ENCODE peak calls at places on chromosomes 1 and 21, in five cellular contexts. One of them, this sample, is unnamed.
A peak's percentile ranks its signal among the peaks of the same experiment; 100 is the strongest.

GRCh38 chr1:203954788-203955552 is 93.6 kb downstream of the SNRPE start:
- DNase-seq in mammary epithelial cell: no peak
- DNase-seq in neuronal stem cell: no peak
- DNase-seq in CD4-positive, alpha-beta memory T cell: no peak
- DNase-seq in left ventricle myocardium inferior: no peak
- DNase-seq in this sample: no peak

GRCh38 chr1:184567648-184568047 is 180.8 kb downstream of the C1orf21 start:
- DNase-seq in mammary epithelial cell: peak; percentile 36
- DNase-seq in left ventricle myocardium inferior: no peak
- DNase-seq in CD4-positive, alpha-beta memory T cell: no peak
- DNase-seq in neuronal stem cell: no peak
- DNase-seq in this sample: no peak

GRCh38 chr1:91613594-91613993 is 112.9 kb downstream of the CDC7 start:
- DNase-seq in mammary epithelial cell: peak; percentile 9
- DNase-seq in CD4-positive, alpha-beta memory T cell: no peak
- DNase-seq in left ventricle myocardium inferior: no peak
- DNase-seq in neuronal stem cell: no peak
- DNase-seq in this sample: no peak

GRCh38 chr1:165949335-165950130 is 122.1 kb downstream of the UCK2 start:
- DNase-seq in left ventricle myocardium inferior: no peak
- DNase-seq in CD4-positive, alpha-beta memory T cell: no peak
- DNase-seq in neuronal stem cell: peak; percentile 48
- DNase-seq in mammary epithelial cell: no peak
- DNase-seq in this sample: no peak

GRCh38 chr1:180930687-180931086 is 18.0 kb downstream of the KIAA1614 start:
- DNase-seq in neuronal stem cell: no peak
- DNase-seq in CD4-positive, alpha-beta memory T cell: no peak
- DNase-seq in mammary epithelial cell: no peak
- DNase-seq in left ventricle myocardium inferior: no peak
- DNase-seq in this sample: no peak

GRCh38 chr1:59128239-59128736 is 168.6 kb upstream of the FGGY start:
- DNase-seq in left ventricle myocardium inferior: no peak
- DNase-seq in CD4-positive, alpha-beta memory T cell: no peak
- DNase-seq in mammary epithelial cell: no peak
- DNase-seq in neuronal stem cell: no peak
- DNase-seq in this sample: no peak

GRCh38 chr1:182404764-182405163 is 4.3 kb upstream of the TEDDM1 start:
- DNase-seq in neuronal stem cell: no peak
- DNase-seq in mammary epithelial cell: no peak
- DNase-seq in CD4-positive, alpha-beta memory T cell: no peak
- DNase-seq in left ventricle myocardium inferior: no peak
- DNase-seq in this sample: no peak

GRCh38 chr1:71660417-71660816 is 579.6 kb upstream of the ZRANB2 start:
- DNase-seq in mammary epithelial cell: peak; percentile 38
- DNase-seq in left ventricle myocardium inferior: no peak
- DNase-seq in neuronal stem cell: no peak
- DNase-seq in CD4-positive, alpha-beta memory T cell: no peak
- DNase-seq in this sample: no peak

GRCh38 chr1:20282544-20282943 is 8.1 kb upstream of the VWA5B1 start:
- DNase-seq in CD4-positive, alpha-beta memory T cell: no peak
- DNase-seq in left ventricle myocardium inferior: peak; percentile 36
- DNase-seq in mammary epithelial cell: no peak
- DNase-seq in neuronal stem cell: no peak
- DNase-seq in this sample: no peak

GRCh38 chr1:231421616-231421970 is 494 bp downstream of the EGLN1 start:
- DNase-seq in neuronal stem cell: no peak
- DNase-seq in mammary epithelial cell: peak; percentile 60
- DNase-seq in left ventricle myocardium inferior: peak; percentile 44
- DNase-seq in CD4-positive, alpha-beta memory T cell: no peak
- DNase-seq in this sample: no peak

GRCh38 chr1:8090241-8090702 is 64.2 kb upstream of the ERRFI1 start:
- DNase-seq in left ventricle myocardium inferior: no peak
- DNase-seq in mammary epithelial cell: peak; percentile 92
- DNase-seq in neuronal stem cell: no peak
- DNase-seq in CD4-positive, alpha-beta memory T cell: no peak
- DNase-seq in this sample: no peak

GRCh38 chr1:110548381-110548780 is 29.4 kb upstream of the KCNA10 start:
- DNase-seq in CD4-positive, alpha-beta memory T cell: no peak
- DNase-seq in neuronal stem cell: no peak
- DNase-seq in mammary epithelial cell: no peak
- DNase-seq in left ventricle myocardium inferior: no peak
- DNase-seq in this sample: no peak

GRCh38 chr1:228162286-228163003 is 3.2 kb upstream of the IBA57 start:
- DNase-seq in CD4-positive, alpha-beta memory T cell: no peak
- DNase-seq in neuronal stem cell: no peak
- DNase-seq in mammary epithelial cell: no peak
- DNase-seq in left ventricle myocardium inferior: peak; percentile 56
- DNase-seq in this sample: peak; percentile 67

GRCh38 chr1:119737040-119737682 is 25.4 kb downstream of the PHGDH start:
- DNase-seq in CD4-positive, alpha-beta memory T cell: no peak
- DNase-seq in left ventricle myocardium inferior: peak; percentile 50
- DNase-seq in neuronal stem cell: no peak
- DNase-seq in mammary epithelial cell: peak; percentile 83
- DNase-seq in this sample: no peak

GRCh38 chr1:157140068-157140588 is 1.9 kb upstream of the ETV3 start:
- DNase-seq in mammary epithelial cell: no peak
- DNase-seq in CD4-positive, alpha-beta memory T cell: no peak
- DNase-seq in neuronal stem cell: no peak
- DNase-seq in left ventricle myocardium inferior: no peak
- DNase-seq in this sample: no peak

GRCh38 chr1:195188821-195189220 is 1419.4 kb downstream of the KCNT2 start:
- DNase-seq in neuronal stem cell: no peak
- DNase-seq in left ventricle myocardium inferior: no peak
- DNase-seq in CD4-positive, alpha-beta memory T cell: no peak
- DNase-seq in mammary epithelial cell: peak; percentile 1
- DNase-seq in this sample: no peak

GRCh38 chr1:173570370-173571030 is 32.4 kb downstream of the SLC9C2 start:
- DNase-seq in neuronal stem cell: no peak
- DNase-seq in CD4-positive, alpha-beta memory T cell: no peak
- DNase-seq in left ventricle myocardium inferior: no peak
- DNase-seq in mammary epithelial cell: no peak
- DNase-seq in this sample: no peak

GRCh38 chr1:160724445-160725242 is 13.0 kb upstream of the CD48 start:
- DNase-seq in neuronal stem cell: no peak
- DNase-seq in CD4-positive, alpha-beta memory T cell: no peak
- DNase-seq in left ventricle myocardium inferior: no peak
- DNase-seq in mammary epithelial cell: peak; percentile 56
- DNase-seq in this sample: no peak

GRCh38 chr1:48978413-48978812 is 201.7 kb upstream of the BEND5 start:
- DNase-seq in mammary epithelial cell: no peak
- DNase-seq in neuronal stem cell: no peak
- DNase-seq in left ventricle myocardium inferior: no peak
- DNase-seq in CD4-positive, alpha-beta memory T cell: no peak
- DNase-seq in this sample: no peak

GRCh38 chr1:243393093-243393492 is 137.3 kb downstream of the SDCCAG8 start:
- DNase-seq in CD4-positive, alpha-beta memory T cell: no peak
- DNase-seq in left ventricle myocardium inferior: no peak
- DNase-seq in mammary epithelial cell: no peak
- DNase-seq in neuronal stem cell: no peak
- DNase-seq in this sample: no peak

DNA sequence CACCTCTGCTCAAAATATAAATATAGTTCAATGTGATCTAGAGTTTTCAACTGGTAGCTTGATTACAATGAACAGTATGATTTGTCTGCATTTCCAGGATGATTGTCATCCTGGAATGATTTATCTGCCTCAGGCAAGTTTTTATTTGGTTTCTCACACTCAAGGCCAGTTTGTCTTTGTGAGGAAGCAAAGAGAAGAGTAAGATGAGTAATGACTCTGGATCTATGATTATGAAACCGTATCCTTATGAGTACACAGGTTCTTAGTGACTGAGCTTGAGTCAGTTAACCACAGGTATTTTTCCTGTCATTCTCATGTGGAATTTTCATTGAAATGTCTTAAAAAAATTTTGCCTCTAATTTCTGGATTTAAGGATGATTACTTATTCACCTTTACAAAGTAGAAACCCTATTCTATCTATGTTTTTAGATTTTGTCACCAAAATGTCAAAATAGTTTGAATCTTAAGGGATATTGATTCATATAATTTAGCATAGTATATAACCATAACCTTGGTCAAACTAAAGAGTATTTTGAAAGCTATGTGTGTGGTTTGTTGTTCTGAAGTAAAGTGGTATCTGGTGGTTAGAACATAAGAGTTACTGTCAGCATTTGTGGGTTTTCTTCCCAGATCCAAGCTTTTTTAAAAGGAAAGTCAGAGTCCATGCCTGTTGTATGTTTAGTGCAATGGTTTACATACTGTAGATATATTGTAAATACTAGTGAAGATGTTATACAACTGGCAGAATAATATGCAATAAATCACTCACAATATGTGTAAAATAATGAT is 145.0 kb downstream of the RASAL2 start:
- DNase-seq in left ventricle myocardium inferior: no peak
- DNase-seq in mammary epithelial cell: peak; percentile 99
- DNase-seq in CD4-positive, alpha-beta memory T cell: no peak
- DNase-seq in neuronal stem cell: no peak
- DNase-seq in this sample: no peak
- H3K9me3 ChIP-seq in left ventricle myocardium inferior: no peaks in the 10 kb centered on the region
- H3K9me3 ChIP-seq in mammary epithelial cell: no peaks in the 10 kb centered on the region
- H3K9me3 ChIP-seq in CD4-positive, alpha-beta memory T cell: no peaks in the 10 kb centered on the region
- H3K9me3 ChIP-seq in neuronal stem cell: no peaks in the 10 kb centered on the region
- H3K9me3 ChIP-seq in this sample: no peaks in the 10 kb centered on the region

GRCh38 chr1:3000671-3001470 is 20.4 kb upstream of the ACTRT2 start:
- DNase-seq in left ventricle myocardium inferior: no peak
- DNase-seq in neuronal stem cell: no peak
- DNase-seq in CD4-positive, alpha-beta memory T cell: no peak
- DNase-seq in mammary epithelial cell: no peak
- DNase-seq in this sample: peak; percentile 10
- H3K9me3 ChIP-seq in left ventricle myocardium inferior: peaks cover 5% of the 10 kb centered on the region
- H3K9me3 ChIP-seq in neuronal stem cell: peaks cover 2% of the 10 kb centered on the region
- H3K9me3 ChIP-seq in CD4-positive, alpha-beta memory T cell: no peaks in the 10 kb centered on the region
- H3K9me3 ChIP-seq in mammary epithelial cell: peaks cover 42% of the 10 kb centered on the region
- H3K9me3 ChIP-seq in this sample: no peaks in the 10 kb centered on the region

GRCh38 chr1:215360021-215360420 is 207.1 kb upstream of the KCTD3 start:
- DNase-seq in CD4-positive, alpha-beta memory T cell: no peak
- DNase-seq in neuronal stem cell: no peak
- DNase-seq in left ventricle myocardium inferior: no peak
- DNase-seq in mammary epithelial cell: no peak
- DNase-seq in this sample: no peak
- H3K9me3 ChIP-seq in CD4-positive, alpha-beta memory T cell: no peaks in the 10 kb centered on the region
- H3K9me3 ChIP-seq in neuronal stem cell: no peaks in the 10 kb centered on the region
- H3K9me3 ChIP-seq in left ventricle myocardium inferior: peaks cover 31% of the 10 kb centered on the region
- H3K9me3 ChIP-seq in mammary epithelial cell: no peaks in the 10 kb centered on the region
- H3K9me3 ChIP-seq in this sample: no peaks in the 10 kb centered on the region

GRCh38 chr1:2848006-2848670 is 46.6 kb upstream of the TTC34 start:
- DNase-seq in neuronal stem cell: no peak
- DNase-seq in CD4-positive, alpha-beta memory T cell: no peak
- DNase-seq in left ventricle myocardium inferior: no peak
- DNase-seq in mammary epithelial cell: no peak
- DNase-seq in this sample: no peak

GRCh38 chr1:2845874-2846273 is 44.4 kb upstream of the TTC34 start:
- DNase-seq in left ventricle myocardium inferior: no peak
- DNase-seq in CD4-positive, alpha-beta memory T cell: no peak
- DNase-seq in neuronal stem cell: no peak
- DNase-seq in mammary epithelial cell: no peak
- DNase-seq in this sample: no peak

GRCh38 chr1:2850502-2850901 is 49.0 kb upstream of the TTC34 start:
- DNase-seq in CD4-positive, alpha-beta memory T cell: no peak
- DNase-seq in mammary epithelial cell: no peak
- DNase-seq in left ventricle myocardium inferior: no peak
- DNase-seq in neuronal stem cell: no peak
- DNase-seq in this sample: peak; percentile 48

GRCh38 chr1:2847086-2847850 is 45.8 kb upstream of the TTC34 start:
- DNase-seq in left ventricle myocardium inferior: no peak
- DNase-seq in mammary epithelial cell: no peak
- DNase-seq in CD4-positive, alpha-beta memory T cell: no peak
- DNase-seq in neuronal stem cell: no peak
- DNase-seq in this sample: peak; percentile 65
- H3K9me3 ChIP-seq in left ventricle myocardium inferior: peaks cover 17% of the 10 kb centered on the region
- H3K9me3 ChIP-seq in mammary epithelial cell: peaks cover 22% of the 10 kb centered on the region
- H3K9me3 ChIP-seq in CD4-positive, alpha-beta memory T cell: no peaks in the 10 kb centered on the region
- H3K9me3 ChIP-seq in neuronal stem cell: peaks cover 7% of the 10 kb centered on the region
- H3K9me3 ChIP-seq in this sample: no peaks in the 10 kb centered on the region

GRCh38 chr1:239222999-239223398 is 163.4 kb upstream of the CHRM3 start:
- DNase-seq in mammary epithelial cell: no peak
- DNase-seq in neuronal stem cell: no peak
- DNase-seq in CD4-positive, alpha-beta memory T cell: no peak
- DNase-seq in left ventricle myocardium inferior: no peak
- DNase-seq in this sample: no peak

GRCh38 chr1:239228451-239228850 is 157.9 kb upstream of the CHRM3 start:
- DNase-seq in mammary epithelial cell: no peak
- DNase-seq in neuronal stem cell: no peak
- DNase-seq in left ventricle myocardium inferior: no peak
- DNase-seq in CD4-positive, alpha-beta memory T cell: no peak
- DNase-seq in this sample: no peak

GRCh38 chr1:239224100-239224499 is 162.3 kb upstream of the CHRM3 start:
- DNase-seq in mammary epithelial cell: no peak
- DNase-seq in CD4-positive, alpha-beta memory T cell: no peak
- DNase-seq in left ventricle myocardium inferior: no peak
- DNase-seq in neuronal stem cell: no peak
- DNase-seq in this sample: no peak

GRCh38 chr1:239221656-239222055 is 164.7 kb upstream of the CHRM3 start:
- DNase-seq in neuronal stem cell: no peak
- DNase-seq in CD4-positive, alpha-beta memory T cell: no peak
- DNase-seq in mammary epithelial cell: no peak
- DNase-seq in left ventricle myocardium inferior: no peak
- DNase-seq in this sample: no peak

GRCh38 chr1:239225396-239225795 is 161.0 kb upstream of the CHRM3 start:
- DNase-seq in left ventricle myocardium inferior: no peak
- DNase-seq in mammary epithelial cell: no peak
- DNase-seq in CD4-positive, alpha-beta memory T cell: no peak
- DNase-seq in neuronal stem cell: no peak
- DNase-seq in this sample: no peak
- H3K9me3 ChIP-seq in left ventricle myocardium inferior: peaks cover 79% of the 10 kb centered on the region
- H3K9me3 ChIP-seq in mammary epithelial cell: peaks cover 5% of the 10 kb centered on the region
- H3K9me3 ChIP-seq in CD4-positive, alpha-beta memory T cell: no peaks in the 10 kb centered on the region
- H3K9me3 ChIP-seq in neuronal stem cell: peaks cover 11% of the 10 kb centered on the region
- H3K9me3 ChIP-seq in this sample: no peaks in the 10 kb centered on the region

DNA sequence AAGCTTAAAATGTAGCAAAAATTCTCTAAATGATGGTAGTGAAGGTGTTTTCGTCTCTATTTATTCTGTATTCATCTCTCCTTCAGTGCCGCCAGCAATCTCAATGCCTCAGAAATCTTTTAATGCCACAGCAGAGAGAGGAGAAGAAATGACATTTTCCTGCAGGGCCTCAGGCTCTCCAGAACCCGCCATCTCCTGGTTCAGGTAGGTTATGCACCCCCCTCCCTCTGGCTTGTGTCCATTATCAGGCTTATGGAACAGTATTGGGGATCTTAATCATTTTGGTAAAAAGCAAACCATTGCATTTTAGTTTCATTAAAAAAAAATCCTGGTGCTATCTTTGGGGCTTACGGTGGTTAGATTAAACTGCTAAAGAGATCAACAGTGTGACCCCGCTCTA is 326.1 kb downstream of the NCAM2 start:
- DNase-seq in mammary epithelial cell: no peak
- DNase-seq in CD4-positive, alpha-beta memory T cell: no peak
- DNase-seq in left ventricle myocardium inferior: no peak
- DNase-seq in neuronal stem cell: no peak
- DNase-seq in this sample: no peak
- H3K9me3 ChIP-seq in mammary epithelial cell: peaks cover 15% of the 10 kb centered on the region
- H3K9me3 ChIP-seq in CD4-positive, alpha-beta memory T cell: no peaks in the 10 kb centered on the region
- H3K9me3 ChIP-seq in left ventricle myocardium inferior: peaks cover 24% of the 10 kb centered on the region
- H3K9me3 ChIP-seq in neuronal stem cell: no peaks in the 10 kb centered on the region
- H3K9me3 ChIP-seq in this sample: no peaks in the 10 kb centered on the region

GRCh38 chr21:45186709-45187108 is 101.0 kb downstream of the POFUT2 start:
- DNase-seq in CD4-positive, alpha-beta memory T cell: no peak
- DNase-seq in neuronal stem cell: no peak
- DNase-seq in left ventricle myocardium inferior: no peak
- DNase-seq in mammary epithelial cell: no peak
- DNase-seq in this sample: no peak
- H3K9me3 ChIP-seq in CD4-positive, alpha-beta memory T cell: peaks cover 9% of the 10 kb centered on the region
- H3K9me3 ChIP-seq in neuronal stem cell: peaks cover 2% of the 10 kb centered on the region
- H3K9me3 ChIP-seq in left ventricle myocardium inferior: peaks cover 48% of the 10 kb centered on the region
- H3K9me3 ChIP-seq in mammary epithelial cell: peaks cover 15% of the 10 kb centered on the region
- H3K9me3 ChIP-seq in this sample: peaks cover 8% of the 10 kb centered on the region